ENCODE peak calls at places on chromosomes 1 and 21, in four cellular contexts. One of them, this sample, is unnamed.

GRCh38 chr1:180816132-180816531 is 96.6 kb upstream of the KIAA1614 start:
- DNase-seq in IMR-90: no peak
- DNase-seq in colonic mucosa: no peak
- DNase-seq in GM12878: no peak
- DNase-seq in this sample: no peak

GRCh38 chr1:43239484-43239883 is 30.3 kb upstream of the TMEM125 start:
- DNase-seq in IMR-90: no peak
- DNase-seq in colonic mucosa: no peak
- DNase-seq in GM12878: peak
- DNase-seq in this sample: no peak

GRCh38 chr1:153946622-153947246 is at the start of gene DENND4B:
- DNase-seq in IMR-90: peak
- DNase-seq in colonic mucosa: peak
- DNase-seq in GM12878: no peak
- DNase-seq in this sample: peak

GRCh38 chr1:69693921-69694320 is 126.2 kb downstream of the LRRC7 start:
- DNase-seq in IMR-90: no peak
- DNase-seq in colonic mucosa: no peak
- DNase-seq in GM12878: no peak
- DNase-seq in this sample: no peak

GRCh38 chr1:68454534-68454933 is 4.8 kb upstream of the RPE65 start:
- DNase-seq in IMR-90: no peak
- DNase-seq in colonic mucosa: no peak
- DNase-seq in GM12878: no peak
- DNase-seq in this sample: no peak

GRCh38 chr1:225735252-225736149 is 42.1 kb upstream of the SRP9 start:
- DNase-seq in IMR-90: peak
- DNase-seq in colonic mucosa: peak
- DNase-seq in GM12878: no peak
- DNase-seq in this sample: no peak

GRCh38 chr1:9890224-9890731 is 19.8 kb downstream of the CTNNBIP1 start:
- DNase-seq in IMR-90: peak
- DNase-seq in colonic mucosa: no peak
- DNase-seq in GM12878: no peak
- DNase-seq in this sample: no peak

GRCh38 chr1:996851-997727 is 2.8 kb downstream of the HES4 start:
- DNase-seq in IMR-90: no peak
- DNase-seq in colonic mucosa: no peak
- DNase-seq in GM12878: no peak
- DNase-seq in this sample: no peak

GRCh38 chr1:153683853-153684252 is 5.4 kb downstream of the NPR1 start:
- DNase-seq in IMR-90: peak
- DNase-seq in colonic mucosa: no peak
- DNase-seq in GM12878: no peak
- DNase-seq in this sample: no peak

GRCh38 chr1:222310830-222311229 is 237.1 kb downstream of the HHIPL2 start:
- DNase-seq in IMR-90: no peak
- DNase-seq in colonic mucosa: no peak
- DNase-seq in GM12878: no peak
- DNase-seq in this sample: no peak

GRCh38 chr1:111354584-111354983 is 63.9 kb downstream of the CHIA start:
- DNase-seq in IMR-90: no peak
- DNase-seq in colonic mucosa: no peak
- DNase-seq in GM12878: no peak
- DNase-seq in this sample: no peak

GRCh38 chr21:42041711-42042110 is 29.4 kb upstream of the UMODL1 start:
- DNase-seq in IMR-90: no peak
- DNase-seq in colonic mucosa: no peak
- DNase-seq in GM12878: no peak
- DNase-seq in this sample: no peak

GRCh38 chr1:28986296-28986910 is 72.0 kb downstream of the EPB41 start:
- DNase-seq in IMR-90: no peak
- DNase-seq in colonic mucosa: no peak
- DNase-seq in GM12878: no peak
- DNase-seq in this sample: no peak

GRCh38 chr1:5500541-5500940 is 491.7 kb downstream of the NPHP4 start:
- DNase-seq in IMR-90: no peak
- DNase-seq in colonic mucosa: no peak
- DNase-seq in GM12878: no peak
- DNase-seq in this sample: no peak

GRCh38 chr1:223180803-223181321 is 37.8 kb upstream of the TLR5 start:
- DNase-seq in IMR-90: no peak
- DNase-seq in colonic mucosa: no peak
- DNase-seq in GM12878: peak
- DNase-seq in this sample: no peak

GRCh38 chr1:53172751-53173498 is 23.7 kb upstream of the CPT2 start:
- DNase-seq in IMR-90: no peak
- DNase-seq in colonic mucosa: peak
- DNase-seq in GM12878: no peak
- DNase-seq in this sample: no peak

DNA sequence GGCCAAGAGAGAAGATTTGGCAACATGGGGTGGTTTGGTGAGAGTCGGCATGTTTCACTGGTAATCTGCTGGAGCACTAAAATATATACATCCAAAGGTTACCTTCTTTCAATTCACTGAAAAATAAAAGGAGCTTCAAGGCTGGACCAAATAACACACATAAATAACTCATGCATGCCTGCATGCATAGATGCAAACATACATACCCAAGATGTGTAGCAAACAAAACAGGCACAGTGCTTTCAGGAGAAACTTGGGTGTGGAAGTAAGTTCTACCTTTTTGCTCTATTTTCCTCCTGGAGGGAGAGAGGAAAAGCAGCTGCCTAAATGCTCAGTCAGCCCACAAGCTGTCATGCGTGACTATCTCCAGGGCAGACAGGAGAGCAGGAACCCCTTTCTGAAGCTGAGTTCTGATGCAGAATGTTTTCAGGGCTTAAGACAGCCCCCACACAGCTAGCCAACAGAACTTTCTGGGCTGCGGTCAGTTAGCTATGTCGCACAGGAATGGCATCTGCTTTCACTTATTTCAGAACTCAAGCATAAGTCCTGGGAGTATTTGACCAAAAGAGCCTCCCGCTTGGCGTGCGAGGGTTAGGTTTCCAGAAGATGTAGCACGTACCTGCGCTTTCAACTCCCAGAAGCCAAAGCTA is 166.2 kb downstream of the TOMM20 start:
- DNase-seq in IMR-90: peak
- DNase-seq in colonic mucosa: peak
- DNase-seq in GM12878: peak
- DNase-seq in this sample: no peak
- H3K9ac ChIP-seq in IMR-90: peak
- H3K9ac ChIP-seq in colonic mucosa: peak
- H3K9ac ChIP-seq in GM12878: peak
- H3K9ac ChIP-seq in this sample: no peak

GRCh38 chr1:93003981-93004380 is 42.7 kb upstream of the DIPK1A start:
- DNase-seq in IMR-90: no peak
- DNase-seq in colonic mucosa: no peak
- DNase-seq in GM12878: no peak
- DNase-seq in this sample: no peak

GRCh38 chr1:93007941-93008577 is 46.8 kb upstream of the DIPK1A start:
- DNase-seq in IMR-90: peak
- DNase-seq in colonic mucosa: no peak
- DNase-seq in GM12878: no peak
- DNase-seq in this sample: no peak

GRCh38 chr1:93004566-93005251 is 43.4 kb upstream of the DIPK1A start:
- DNase-seq in IMR-90: no peak
- DNase-seq in colonic mucosa: no peak
- DNase-seq in GM12878: no peak
- DNase-seq in this sample: no peak

GRCh38 chr1:93001893-93002292 is 40.6 kb upstream of the DIPK1A start:
- DNase-seq in IMR-90: no peak
- DNase-seq in colonic mucosa: no peak
- DNase-seq in GM12878: no peak
- DNase-seq in this sample: no peak

GRCh38 chr1:93005252-93005598 is 44.0 kb upstream of the DIPK1A start:
- DNase-seq in IMR-90: no peak
- DNase-seq in colonic mucosa: no peak
- DNase-seq in GM12878: no peak
- DNase-seq in this sample: no peak
- H3K9ac ChIP-seq in IMR-90: no peak
- H3K9ac ChIP-seq in colonic mucosa: no peak
- H3K9ac ChIP-seq in GM12878: no peak
- H3K9ac ChIP-seq in this sample: no peak

GRCh38 chr1:55210990-55211389 is 4.2 kb downstream of the USP24 start:
- DNase-seq in IMR-90: no peak
- DNase-seq in colonic mucosa: no peak
- DNase-seq in GM12878: no peak
- DNase-seq in this sample: no peak

GRCh38 chr1:55212349-55213028 is 2.7 kb downstream of the USP24 start:
- DNase-seq in IMR-90: no peak
- DNase-seq in colonic mucosa: peak
- DNase-seq in GM12878: no peak
- DNase-seq in this sample: no peak

GRCh38 chr1:55213029-55213884 is 1.9 kb downstream of the USP24 start:
- DNase-seq in IMR-90: no peak
- DNase-seq in colonic mucosa: no peak
- DNase-seq in GM12878: no peak
- DNase-seq in this sample: no peak

GRCh38 chr1:55211909-55212308 is 3.3 kb downstream of the USP24 start:
- DNase-seq in IMR-90: no peak
- DNase-seq in colonic mucosa: no peak
- DNase-seq in GM12878: no peak
- DNase-seq in this sample: no peak

DNA sequence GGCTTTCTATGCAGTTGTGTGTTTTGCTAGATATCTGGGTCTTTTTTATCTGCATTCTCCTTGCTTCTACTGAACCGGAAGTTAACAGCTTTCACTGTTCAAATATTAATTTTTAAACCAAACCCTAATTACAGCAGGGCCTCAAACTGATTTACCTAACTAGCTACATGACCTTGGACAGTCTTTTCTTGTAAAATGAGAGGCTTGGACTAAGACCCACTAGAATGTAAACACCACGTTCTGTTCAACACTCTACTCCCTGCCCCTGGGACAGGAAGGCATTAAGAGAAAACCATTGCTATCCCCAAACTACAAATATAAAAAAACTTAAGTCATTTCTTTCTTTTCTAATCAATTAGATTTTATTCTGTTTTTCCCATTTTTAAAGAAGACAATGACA is 3.7 kb downstream of the USP24 start:
- DNase-seq in IMR-90: peak
- DNase-seq in colonic mucosa: no peak
- DNase-seq in GM12878: no peak
- DNase-seq in this sample: no peak
- H3K9ac ChIP-seq in IMR-90: no peak
- H3K9ac ChIP-seq in colonic mucosa: no peak
- H3K9ac ChIP-seq in GM12878: peak
- H3K9ac ChIP-seq in this sample: no peak

GRCh38 chr1:155174334-155175280 is 958 bp downstream of the TRIM46 start:
- DNase-seq in IMR-90: peak
- DNase-seq in colonic mucosa: peak
- DNase-seq in GM12878: no peak
- DNase-seq in this sample: peak
- H3K9ac ChIP-seq in IMR-90: peak
- H3K9ac ChIP-seq in colonic mucosa: peak
- H3K9ac ChIP-seq in GM12878: peak
- H3K9ac ChIP-seq in this sample: peak

DNA sequence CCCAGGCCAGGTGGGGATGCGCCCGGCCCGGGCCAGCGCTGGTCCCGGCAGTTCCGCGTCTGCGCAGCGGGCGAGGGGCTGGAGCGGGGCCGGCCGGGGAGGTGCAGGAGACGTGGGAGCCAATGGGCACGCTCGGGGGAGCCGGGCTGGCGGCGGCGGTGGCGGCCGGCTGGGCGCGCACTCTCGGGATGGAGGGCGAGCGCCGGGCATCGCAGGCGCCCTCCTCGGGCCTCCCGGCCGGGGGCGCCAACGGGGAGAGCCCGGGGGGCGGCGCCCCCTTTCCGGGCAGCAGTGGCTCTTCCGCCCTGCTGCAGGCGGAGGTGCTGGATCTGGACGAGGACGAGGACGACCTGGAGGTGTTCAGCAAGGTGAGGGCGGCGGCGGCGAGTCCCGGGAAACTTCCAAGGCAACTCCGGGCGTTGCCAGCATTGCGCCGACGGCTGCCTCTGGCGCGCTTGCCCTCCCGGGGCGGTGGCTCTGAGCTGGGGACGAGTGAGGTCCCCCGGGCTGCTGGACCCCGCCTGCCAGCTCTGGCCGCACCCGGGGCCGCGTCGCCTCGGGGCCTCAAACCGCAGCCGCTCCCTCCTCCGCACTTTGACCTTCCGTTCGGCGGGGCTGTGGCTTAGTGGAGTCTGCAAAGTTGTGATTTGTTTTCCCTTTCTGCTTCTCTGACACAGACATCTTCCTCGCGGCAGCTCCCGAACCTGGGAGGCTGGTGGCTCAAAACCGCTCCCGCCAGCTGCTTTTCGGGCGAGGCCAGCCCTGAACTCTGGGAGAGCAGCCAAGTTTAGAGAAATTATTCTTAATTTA is at the start of gene SNX7:
- DNase-seq in IMR-90: peak
- DNase-seq in colonic mucosa: peak
- DNase-seq in GM12878: no peak
- DNase-seq in this sample: peak
- H3K9ac ChIP-seq in IMR-90: peak
- H3K9ac ChIP-seq in colonic mucosa: peak
- H3K9ac ChIP-seq in GM12878: no peak
- H3K9ac ChIP-seq in this sample: peak

GRCh38 chr1:116556289-116557006 is 14.4 kb downstream of the CD58 start:
- DNase-seq in IMR-90: peak
- DNase-seq in colonic mucosa: peak
- DNase-seq in GM12878: peak
- DNase-seq in this sample: no peak
- H3K9ac ChIP-seq in IMR-90: no peak
- H3K9ac ChIP-seq in colonic mucosa: peak
- H3K9ac ChIP-seq in GM12878: peak
- H3K9ac ChIP-seq in this sample: no peak

GRCh38 chr1:40878906-40879305 is 16.7 kb upstream of the CITED4 start:
- DNase-seq in IMR-90: no peak
- DNase-seq in colonic mucosa: no peak
- DNase-seq in GM12878: no peak
- DNase-seq in this sample: no peak

GRCh38 chr1:40877681-40878080 is 15.5 kb upstream of the CITED4 start:
- DNase-seq in IMR-90: peak
- DNase-seq in colonic mucosa: peak
- DNase-seq in GM12878: no peak
- DNase-seq in this sample: no peak

GRCh38 chr1:40879487-40880175 is 17.5 kb upstream of the CITED4 start:
- DNase-seq in IMR-90: no peak
- DNase-seq in colonic mucosa: no peak
- DNase-seq in GM12878: no peak
- DNase-seq in this sample: no peak

GRCh38 chr1:40876436-40876761 is 14.2 kb upstream of the CITED4 start:
- DNase-seq in IMR-90: no peak
- DNase-seq in colonic mucosa: no peak
- DNase-seq in GM12878: no peak
- DNase-seq in this sample: no peak

DNA sequence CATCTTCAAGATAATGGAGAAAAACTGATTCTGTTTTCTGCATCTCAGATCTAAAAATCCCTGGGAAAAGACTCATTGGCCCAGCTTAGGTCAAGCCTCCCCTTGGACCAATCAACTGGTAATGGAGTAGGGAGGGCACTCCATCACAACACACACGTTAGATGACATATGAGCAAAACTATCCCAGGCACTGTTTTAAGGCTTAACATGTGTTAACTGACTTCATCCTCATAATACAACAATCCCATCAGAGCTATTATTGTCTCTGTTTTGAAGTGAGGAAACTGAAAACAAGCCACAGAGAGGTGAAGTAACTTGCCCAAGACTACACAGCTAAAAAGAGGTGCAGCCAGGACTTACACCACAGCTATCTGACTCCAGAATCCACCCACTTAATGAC is 14.7 kb upstream of the CITED4 start:
- DNase-seq in IMR-90: peak
- DNase-seq in colonic mucosa: no peak
- DNase-seq in GM12878: no peak
- DNase-seq in this sample: no peak
- H3K9ac ChIP-seq in IMR-90: no peak
- H3K9ac ChIP-seq in colonic mucosa: no peak
- H3K9ac ChIP-seq in GM12878: no peak
- H3K9ac ChIP-seq in this sample: no peak

This sample was measured in neuronal stem cell.